ENCODE peak calls at places on chromosomes 1 and 21, in eight cellular contexts. N is aorta; J is Jurkat, Clone E6-1; U is CD8-positive, alpha-beta memory T cell; A is neuronal stem cell; P is mucosa of descending colon; R is A673; L is cardiac muscle cell. I is an unnamed sample.

GRCh38 chr1:171107257-171107940 is 16.7 kb downstream of the FMO3 start:
- DNase-seq in N (no peak), J (no peak), U (no peak), A (no peak), P (no peak), R (no peak), L (peak), I (no peak)

GRCh38 chr1:209767706-209768105 is 11.9 kb downstream of the TRAF3IP3 start:
- DNase-seq in N (no peak), J (peak), U (no peak), A (no peak), P (no peak), R (no peak), L (no peak), I (no peak)

GRCh38 chr1:229092377-229093257 is 178.3 kb upstream of the RAB4A start:
- DNase-seq in N (no peak), J (peak), U (no peak), A (no peak), P (no peak), R (no peak), L (no peak), I (no peak)

GRCh38 chr1:28213315-28213714 is 19.5 kb downstream of the DNAJC8 start:
- DNase-seq in N (no peak), J (no peak), U (no peak), A (no peak), P (no peak), R (no peak), L (no peak), I (no peak)

GRCh38 chr1:73593379-73593778 is 604.6 kb downstream of the LRRIQ3 start:
- DNase-seq in N (no peak), J (no peak), U (no peak), A (no peak), P (no peak), R (peak), L (peak), I (no peak)

GRCh38 chr1:203320546-203321272 is 15.4 kb downstream of the BTG2 start:
- DNase-seq in N (no peak), J (peak), U (peak), A (no peak), P (peak), R (peak), L (peak), I (peak)

GRCh38 chr1:226565476-226565875 is 16.9 kb downstream of the STUM start:
- DNase-seq in N (no peak), J (no peak), U (no peak), A (no peak), P (no peak), R (no peak), L (no peak), I (no peak)

GRCh38 chr21:46066843-46067331 is 31.0 kb upstream of the COL6A2 start:
- DNase-seq in N (peak), J (no peak), U (no peak), A (no peak), P (no peak), R (no peak), L (peak), I (no peak)

GRCh38 chr1:170586942-170587593 is 55.1 kb downstream of the GORAB start:
- DNase-seq in N (no peak), J (no peak), U (no peak), A (no peak), P (no peak), R (no peak), L (peak), I (no peak)

GRCh38 chr1:108012553-108012952 is 47.6 kb upstream of the VAV3 start:
- DNase-seq in N (no peak), J (no peak), U (no peak), A (no peak), P (no peak), R (no peak), L (no peak), I (no peak)

GRCh38 chr1:59765036-59765730 is 49.6 kb upstream of the HOOK1 start:
- DNase-seq in N (no peak), J (no peak), U (no peak), A (no peak), P (no peak), R (peak), L (no peak), I (no peak)

GRCh38 chr1:86748622-86749373 is 44.4 kb downstream of the SH3GLB1 start:
- DNase-seq in N (no peak), J (no peak), U (no peak), A (no peak), P (no peak), R (no peak), L (peak), I (no peak)

DNA sequence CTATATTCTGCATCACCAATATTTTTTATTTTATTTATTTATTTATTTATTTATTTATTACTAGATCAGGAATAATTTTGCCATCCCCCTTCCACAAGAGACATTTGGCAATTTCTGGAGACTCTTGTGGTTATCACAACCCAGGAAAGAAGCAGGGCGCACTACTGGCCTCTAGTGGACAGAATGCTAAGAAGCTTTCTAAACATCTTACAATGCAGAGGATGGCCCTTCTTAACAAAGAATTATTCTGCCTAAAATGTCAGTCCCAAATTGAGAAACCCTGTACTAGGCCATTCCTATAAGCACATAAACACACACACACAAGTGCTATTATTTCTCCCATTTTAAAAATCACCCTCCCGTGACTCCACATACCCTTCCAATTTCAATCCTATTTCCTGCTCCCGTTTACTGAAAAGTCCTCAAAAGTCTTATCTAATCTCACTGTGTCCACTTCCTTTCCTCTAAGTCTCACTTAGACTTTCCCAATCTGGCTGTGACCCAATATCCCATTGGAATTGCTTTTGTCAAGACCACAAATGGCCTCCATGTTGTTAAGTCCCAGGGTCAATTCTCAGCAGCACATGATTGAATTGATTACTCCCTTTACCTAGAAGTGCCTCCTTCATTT is 43.7 kb upstream of the RNF11 start:
- DNase-seq in N (peak), J (peak), U (peak), A (peak), P (no peak), R (peak), L (peak), I (peak)
- H3K4me3 ChIP-seq in N (no peak), J (no peak), U (no peak), A (no peak), P (no peak), R (no peak), L (no peak), I (no peak)

DNA sequence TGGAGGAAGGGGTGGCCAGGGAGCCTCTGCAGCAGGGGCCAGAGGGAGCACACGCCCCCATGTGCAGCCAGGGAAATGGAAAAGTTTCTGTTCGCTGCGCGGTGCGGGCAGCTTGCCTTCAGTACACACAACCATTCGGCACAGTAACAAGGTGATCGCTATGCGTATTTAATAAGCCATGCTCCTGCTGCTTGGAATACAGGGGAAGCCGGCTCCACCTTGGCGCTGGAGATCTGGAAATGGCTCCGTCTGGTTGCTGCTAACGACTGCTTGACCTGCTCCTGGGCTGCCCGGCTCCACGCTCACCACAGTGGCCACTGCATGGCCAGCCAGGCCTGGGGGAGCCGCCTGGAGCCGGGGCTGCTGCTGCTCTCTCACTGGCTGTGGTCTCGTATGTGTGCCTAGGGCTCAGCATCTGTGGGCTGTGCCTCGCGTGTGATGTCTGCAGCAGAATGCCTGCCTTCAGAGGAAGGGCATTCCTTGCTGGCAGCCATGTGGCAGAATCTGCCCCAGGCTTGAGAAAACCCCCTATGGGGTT is 86.4 kb upstream of the ACTL8 start:
- DNase-seq in N (no peak), J (no peak), U (no peak), A (no peak), P (no peak), R (no peak), L (no peak), I (no peak)
- H3K4me3 ChIP-seq in N (no peak), J (no peak), U (no peak), A (no peak), P (no peak), R (no peak), L (no peak), I (no peak)

GRCh38 chr1:192852548-192852947 is 43.7 kb downstream of the RGS2 start:
- DNase-seq in N (no peak), J (no peak), U (no peak), A (no peak), P (no peak), R (no peak), L (no peak), I (no peak)
- H3K4me3 ChIP-seq in N (no peak), J (no peak), U (no peak), A (no peak), P (no peak), R (no peak), L (no peak), I (no peak)

GRCh38 chr1:172145231-172145651 is 275.2 kb upstream of the C1orf105 start:
- DNase-seq in N (no peak), J (no peak), U (no peak), A (no peak), P (no peak), R (peak), L (peak), I (no peak)

GRCh38 chr1:172143384-172144025 is 277.0 kb upstream of the C1orf105 start:
- DNase-seq in N (no peak), J (no peak), U (no peak), A (no peak), P (no peak), R (no peak), L (peak), I (no peak)

GRCh38 chr1:172146149-172146850 is 274.2 kb upstream of the C1orf105 start:
- DNase-seq in N (no peak), J (no peak), U (no peak), A (no peak), P (no peak), R (no peak), L (no peak), I (no peak)

GRCh38 chr1:172145656-172146055 is 274.8 kb upstream of the C1orf105 start:
- DNase-seq in N (no peak), J (no peak), U (no peak), A (no peak), P (no peak), R (no peak), L (no peak), I (no peak)

GRCh38 chr1:172144445-172145060 is 275.9 kb upstream of the C1orf105 start:
- DNase-seq in N (peak), J (no peak), U (no peak), A (no peak), P (peak), R (peak), L (peak), I (no peak)
- H3K4me3 ChIP-seq in N (peak), J (no peak), U (no peak), A (no peak), P (no peak), R (peak), L (no peak), I (no peak)

GRCh38 chr1:235075121-235075954 is 53.3 kb downstream of the TOMM20 start:
- DNase-seq in N (peak), J (no peak), U (peak), A (no peak), P (peak), R (no peak), L (peak), I (no peak)
- H3K4me3 ChIP-seq in N (no peak), J (no peak), U (peak), A (no peak), P (no peak), R (no peak), L (no peak), I (peak)

GRCh38 chr1:214447557-214447871 is 103.9 kb downstream of the PTPN14 start:
- DNase-seq in N (no peak), J (no peak), U (no peak), A (no peak), P (no peak), R (no peak), L (no peak), I (no peak)
- H3K4me3 ChIP-seq in N (no peak), J (no peak), U (no peak), A (no peak), P (no peak), R (no peak), L (no peak), I (no peak)